ENCODE peak calls at places on chromosomes 11 and 22, in ten cellular contexts. W is right atrium auricular region, I is neural crest cell, Z is lower lobe of right lung, V is choroid plexus epithelial cell, F is psoas muscle, T is endothelial cell, R is kidney, Q is A549, L is BJ. U is an unnamed sample.

GRCh38 chr11:84788220-84788619 is 838.9 kb downstream of the DLG2 start:
- DNase-seq in W (no peak), I (no peak), Z (no peak), V (no peak), F (no peak), T (no peak), R (no peak), Q (no peak), L (no peak), U (no peak)

GRCh38 chr11:16193897-16194381 is 162.4 kb downstream of the SOX6 start:
- DNase-seq in W (no peak), I (no peak), Z (no peak), V (no peak), F (no peak), T (no peak), R (no peak), Q (no peak), L (no peak), U (no peak)

GRCh38 chr22:36237462-36238347 is 1.6 kb downstream of the APOL2 start:
- DNase-seq in W (no peak), I (no peak), Z (no peak), V (peak), F (no peak), T (no peak), R (no peak), Q (no peak), L (no peak), U (no peak)

GRCh38 chr11:96079691-96080090 is 155.8 kb upstream of the MTMR2 start:
- DNase-seq in W (no peak), I (no peak), Z (no peak), V (no peak), F (no peak), T (no peak), R (no peak), Q (no peak), L (no peak), U (no peak)

GRCh38 chr11:99325807-99326206 is 305.1 kb downstream of the CNTN5 start:
- DNase-seq in W (no peak), I (no peak), Z (no peak), V (peak), F (no peak), T (no peak), R (no peak), Q (peak), L (no peak), U (no peak)

GRCh38 chr11:69931994-69932910 is 113.0 kb upstream of the FGF3 start:
- DNase-seq in W (no peak), I (no peak), Z (peak), V (no peak), F (no peak), T (no peak), R (peak), Q (no peak), L (no peak), U (no peak)

GRCh38 chr22:27299181-27300085 is 502.1 kb downstream of the MN1 start:
- DNase-seq in W (no peak), I (no peak), Z (no peak), V (peak), F (no peak), T (no peak), R (no peak), Q (no peak), L (no peak), U (no peak)

GRCh38 chr22:16966251-16966650 is 41.8 kb downstream of the GAB4 start:
- DNase-seq in W (no peak), I (no peak), Z (no peak), V (no peak), F (no peak), T (no peak), R (no peak), Q (no peak), L (no peak), U (no peak)

GRCh38 chr22:23530766-23531282 is 49.3 kb downstream of the IGLL1 start:
- DNase-seq in W (no peak), I (no peak), Z (peak), V (no peak), F (peak), T (no peak), R (peak), Q (no peak), L (no peak), U (no peak)

GRCh38 chr11:88353835-88354496 is 16.4 kb upstream of the CTSC start:
- DNase-seq in W (no peak), I (no peak), Z (no peak), V (no peak), F (no peak), T (no peak), R (no peak), Q (no peak), L (no peak), U (no peak)

GRCh38 chr11:115215694-115216615 is 288.3 kb downstream of the CADM1 start:
- DNase-seq in W (no peak), I (no peak), Z (no peak), V (peak), F (no peak), T (peak), R (no peak), Q (peak), L (no peak), U (no peak)
- TF ChIP-seq CTCF in W (no peak), I (peak), Z (peak), V (peak), F (peak), T (peak), R (no peak), Q (no peak), L (peak), U (no peak)

DNA sequence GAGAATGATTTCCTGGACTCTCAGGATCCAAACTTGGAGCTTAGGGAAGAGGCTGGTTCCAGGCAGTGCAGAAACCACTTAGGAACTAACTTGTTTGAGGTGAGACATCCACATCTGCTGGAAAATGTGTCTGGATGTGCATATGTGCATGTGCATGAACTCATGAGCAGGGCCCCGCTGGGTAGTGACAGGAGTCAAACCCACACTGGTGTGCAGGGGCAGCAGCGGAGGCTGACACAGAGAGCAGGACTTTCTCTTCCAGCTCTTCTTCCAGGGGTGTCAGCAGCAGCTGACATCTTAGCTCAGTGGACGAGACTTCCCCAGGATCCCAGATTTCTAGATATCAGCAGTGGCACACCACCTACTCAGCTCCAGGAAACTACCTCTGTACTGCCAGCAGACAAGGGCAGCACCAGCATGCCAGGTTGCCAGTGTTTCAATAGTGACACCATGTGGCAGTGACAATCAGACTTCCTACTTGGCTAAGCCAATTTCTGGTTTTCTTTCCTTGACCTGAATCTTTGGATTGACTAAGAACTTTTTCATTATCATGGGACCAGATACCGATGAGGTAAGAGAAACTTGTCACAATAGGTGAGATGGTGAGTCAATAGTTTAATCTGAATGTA is 227.5 kb upstream of the ZC3H12C start:
- DNase-seq in W (no peak), I (no peak), Z (no peak), V (no peak), F (no peak), T (no peak), R (peak), Q (peak), L (no peak), U (peak)
- TF ChIP-seq CTCF in W (no peak), I (no peak), Z (no peak), V (no peak), F (no peak), T (no peak), R (no peak), Q (peak), L (no peak), U (no peak)

DNA sequence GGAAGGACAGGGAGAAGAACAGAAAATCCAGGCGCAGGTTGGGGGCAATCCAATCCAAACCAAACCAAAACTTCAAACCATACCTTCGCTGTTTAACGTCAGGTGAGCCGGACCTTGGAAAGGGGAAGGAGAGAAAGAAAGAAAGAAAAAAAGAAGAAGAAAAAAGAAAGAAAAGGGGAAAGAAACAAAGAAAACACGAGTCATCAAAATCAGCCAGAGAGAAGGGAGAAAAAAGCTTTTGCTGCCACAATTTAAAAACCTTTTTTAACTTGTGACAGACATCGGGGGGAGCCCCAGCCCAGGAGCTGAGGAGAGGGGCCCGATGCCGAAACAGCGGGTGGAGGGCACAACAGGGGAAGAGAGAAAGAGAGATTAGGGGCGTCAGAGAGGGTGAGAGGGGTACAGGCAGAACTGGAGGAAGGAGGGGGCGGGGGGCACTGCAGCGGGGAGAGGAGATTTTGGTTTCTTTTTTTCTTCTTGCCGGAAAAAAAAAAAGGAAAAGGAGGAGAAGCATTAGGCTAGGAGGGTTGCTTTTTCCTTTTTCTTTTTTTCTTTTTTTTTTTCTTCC is 30.1 kb downstream of the NRXN2 start:
- DNase-seq in W (no peak), I (no peak), Z (no peak), V (no peak), F (no peak), T (no peak), R (no peak), Q (no peak), L (no peak), U (no peak)
- TF ChIP-seq CTCF in W (no peak), I (no peak), Z (no peak), V (no peak), F (no peak), T (no peak), R (no peak), Q (no peak), L (no peak), U (no peak)

GRCh38 chr11:116530705-116531104 is 242.1 kb downstream of the BUD13 start:
- DNase-seq in W (no peak), I (no peak), Z (no peak), V (no peak), F (no peak), T (no peak), R (no peak), Q (no peak), L (no peak), U (no peak)

GRCh38 chr11:116529681-116530080 is 243.1 kb downstream of the BUD13 start:
- DNase-seq in W (no peak), I (no peak), Z (no peak), V (no peak), F (no peak), T (no peak), R (no peak), Q (no peak), L (no peak), U (no peak)

GRCh38 chr11:116534270-116534975 is 238.4 kb downstream of the BUD13 start:
- DNase-seq in W (no peak), I (no peak), Z (no peak), V (no peak), F (no peak), T (no peak), R (no peak), Q (no peak), L (no peak), U (no peak)

GRCh38 chr11:116533186-116533825 is 239.5 kb downstream of the BUD13 start:
- DNase-seq in W (no peak), I (peak), Z (no peak), V (no peak), F (no peak), T (no peak), R (no peak), Q (no peak), L (no peak), U (no peak)

DNA sequence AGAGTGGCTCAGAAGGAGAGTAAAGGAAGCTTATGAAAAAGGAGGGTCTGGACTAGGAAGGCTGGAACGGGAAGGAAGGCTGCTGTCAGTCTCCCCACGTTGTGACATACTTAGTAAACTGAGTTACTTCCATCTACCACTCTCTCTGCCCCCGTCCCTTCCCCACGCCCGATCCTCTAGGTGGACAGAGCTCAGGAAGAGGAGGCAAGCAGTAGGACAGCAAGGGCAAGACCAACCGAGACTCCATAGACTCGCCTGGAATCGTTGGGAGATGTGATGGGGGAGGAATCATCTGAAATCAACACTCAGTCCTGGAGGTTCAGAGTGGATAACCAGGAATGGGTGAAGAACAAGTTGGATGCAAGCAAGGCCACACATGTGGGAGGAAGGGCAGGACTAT is 240.7 kb downstream of the BUD13 start:
- DNase-seq in W (no peak), I (no peak), Z (no peak), V (no peak), F (no peak), T (no peak), R (no peak), Q (no peak), L (no peak), U (no peak)
- TF ChIP-seq CTCF in W (no peak), I (no peak), Z (no peak), V (no peak), F (no peak), T (no peak), R (no peak), Q (no peak), L (no peak), U (no peak)